ENCODE peak calls at places on chromosomes 5 and 9, in five cellular contexts. O is RWPE2, E is H1, V is mammary epithelial cell, Y is Panc1. X is an unnamed sample.

GRCh38 chr5:976849-977751 is 31.5 kb upstream of the NKD2 start:
- DNase-seq in O (peak), E (no peak), V (no peak), Y (no peak), X (no peak)

GRCh38 chr9:127525426-127526188 is 74.3 kb downstream of the LRSAM1 start:
- DNase-seq in O (no peak), E (no peak), V (no peak), Y (no peak), X (no peak)

GRCh38 chr5:10724799-10725507 is 36.1 kb downstream of the DAP start:
- DNase-seq in O (no peak), E (no peak), V (peak), Y (peak), X (no peak)

GRCh38 chr9:97555164-97555563 is 53.7 kb downstream of the TMOD1 start:
- DNase-seq in O (no peak), E (no peak), V (no peak), Y (no peak), X (peak)

GRCh38 chr5:124022966-124023365 is 511.0 kb downstream of the CSNK1G3 start:
- DNase-seq in O (no peak), E (no peak), V (no peak), Y (no peak), X (no peak)

GRCh38 chr5:9605459-9605858 is 24.7 kb downstream of the TAS2R1 start:
- DNase-seq in O (no peak), E (no peak), V (no peak), Y (no peak), X (no peak)

GRCh38 chr9:27528886-27529315 is 713 bp downstream of the MOB3B start:
- DNase-seq in O (peak), E (no peak), V (peak), Y (no peak), X (no peak)

GRCh38 chr5:86008293-86008692 is 609.4 kb upstream of the COX7C start:
- DNase-seq in O (no peak), E (no peak), V (no peak), Y (no peak), X (no peak)

GRCh38 chr5:56808211-56808610 is 7.1 kb upstream of the MAP3K1 start:
- DNase-seq in O (no peak), E (no peak), V (no peak), Y (no peak), X (no peak)

GRCh38 chr5:144195443-144195842 is 24.8 kb downstream of the KCTD16 start:
- DNase-seq in O (no peak), E (no peak), V (no peak), Y (no peak), X (no peak)

GRCh38 chr5:98110270-98110669 is 663.2 kb upstream of the RGMB start:
- DNase-seq in O (no peak), E (no peak), V (peak), Y (no peak), X (no peak)

GRCh38 chr5:112681481-112681908 is 56.2 kb upstream of the APC start:
- DNase-seq in O (no peak), E (no peak), V (no peak), Y (no peak), X (no peak)

GRCh38 chr9:6076856-6077255 is 61.4 kb upstream of the RANBP6 start:
- DNase-seq in O (no peak), E (no peak), V (peak), Y (no peak), X (no peak)

DNA sequence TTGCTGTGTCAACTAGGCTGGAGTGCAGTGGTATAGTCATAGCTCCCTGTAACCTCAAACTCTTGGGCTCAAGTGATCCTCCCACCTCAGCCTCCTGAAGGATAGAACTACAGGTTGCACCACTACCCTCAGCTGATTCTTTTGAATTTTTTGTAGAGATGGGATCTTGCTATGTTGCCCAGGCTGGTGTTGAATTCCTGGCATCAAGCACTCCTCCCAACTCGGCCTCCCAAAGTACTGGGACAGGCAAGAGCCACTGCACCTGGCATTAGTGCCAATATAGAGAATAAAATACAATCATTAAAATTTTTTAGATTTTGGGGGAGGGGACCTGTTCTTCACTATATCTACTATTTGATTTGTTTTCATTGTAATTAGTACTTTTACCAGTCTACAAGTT is 15.4 kb downstream of the PPIP5K2 start:
- DNase-seq in O (no peak), E (no peak), V (no peak), Y (no peak), X (no peak)
- TF ChIP-seq CTCF in O (no peak), E (no peak), V (no peak), Y (no peak), X (no peak)

DNA sequence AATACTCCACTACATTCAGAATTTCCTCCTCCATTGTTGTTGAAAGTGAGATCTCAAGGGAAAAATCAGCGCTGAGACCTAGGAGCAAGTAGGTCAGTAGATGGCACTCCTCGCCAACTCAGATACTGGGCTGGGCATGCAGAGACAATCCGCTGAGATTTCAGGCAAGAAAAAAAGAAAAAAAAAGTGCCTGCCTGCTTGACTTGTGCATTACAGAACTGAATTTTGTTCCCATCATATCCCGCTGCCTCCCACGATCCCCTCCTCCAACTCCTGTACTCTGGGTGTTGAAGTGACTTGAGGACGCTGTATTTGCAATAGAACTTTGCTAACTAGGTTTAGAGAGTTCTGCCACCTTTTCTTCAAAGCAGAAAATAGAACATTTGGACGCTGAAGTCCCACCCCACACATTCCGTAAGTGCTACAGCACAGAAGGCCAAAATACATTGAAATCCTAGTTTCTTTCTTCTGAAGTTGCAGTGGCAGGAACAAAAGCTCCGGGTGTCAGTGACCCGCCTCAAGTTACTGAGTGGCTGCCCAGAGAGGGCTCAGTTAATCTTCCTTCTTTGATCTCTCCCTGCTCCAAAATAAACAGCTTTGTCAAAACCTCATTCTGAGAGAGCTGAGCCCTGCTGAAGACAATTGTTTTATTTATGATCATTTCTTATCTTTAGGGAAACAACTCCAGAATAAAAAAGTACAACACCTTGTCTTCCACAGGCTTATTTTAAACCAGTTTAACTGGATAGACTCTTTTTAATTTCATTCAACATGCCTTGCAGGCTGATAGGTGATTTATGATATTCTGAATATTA is 265.7 kb downstream of the MLLT3 start:
- DNase-seq in O (no peak), E (peak), V (peak), Y (peak), X (no peak)
- TF ChIP-seq CTCF in O (peak), E (peak), V (peak), Y (peak), X (peak)

DNA sequence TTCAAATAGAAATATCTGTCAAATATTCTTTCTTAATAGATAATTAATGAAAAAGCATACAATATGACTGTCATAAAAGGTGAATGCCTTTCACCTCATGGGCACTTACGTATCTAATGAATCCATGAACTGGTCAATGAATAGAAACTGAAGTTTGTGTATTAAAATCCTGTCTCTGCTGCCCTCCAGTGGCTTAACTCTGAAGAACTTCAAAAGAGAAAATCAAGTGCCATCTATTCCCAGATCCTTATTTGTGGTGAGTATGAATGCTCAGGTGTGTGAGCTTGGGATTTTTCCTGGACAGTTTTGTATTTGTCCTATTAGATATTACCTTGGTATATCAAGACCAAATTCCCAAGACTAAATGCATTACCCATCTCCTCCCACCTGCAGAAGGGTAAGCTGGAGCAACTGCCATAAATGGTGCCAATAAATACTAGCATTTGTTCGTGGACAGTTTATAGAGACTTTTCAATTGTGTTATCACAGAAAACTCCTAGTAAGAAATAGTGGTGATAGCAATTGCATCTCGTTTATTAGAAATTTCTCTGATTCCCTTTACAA is 44.0 kb upstream of the SVEP1 start:
- DNase-seq in O (no peak), E (no peak), V (peak), Y (peak), X (no peak)
- TF ChIP-seq CTCF in O (peak), E (no peak), V (peak), Y (peak), X (peak)

GRCh38 chr5:96062836-96063235 is 101.2 kb upstream of the ELL2 start:
- DNase-seq in O (no peak), E (no peak), V (no peak), Y (no peak), X (no peak)
- TF ChIP-seq CTCF in O (no peak), E (no peak), V (no peak), Y (no peak), X (no peak)

GRCh38 chr9:68950188-68950587 is 63.7 kb downstream of the PRKACG start:
- DNase-seq in O (no peak), E (no peak), V (no peak), Y (no peak), X (no peak)

GRCh38 chr9:68950689-68951088 is 63.2 kb downstream of the PRKACG start:
- DNase-seq in O (no peak), E (no peak), V (no peak), Y (no peak), X (no peak)

GRCh38 chr9:68947015-68947414 is 66.9 kb downstream of the PRKACG start:
- DNase-seq in O (no peak), E (peak), V (no peak), Y (no peak), X (no peak)

GRCh38 chr9:68947842-68948569 is 65.9 kb downstream of the PRKACG start:
- DNase-seq in O (no peak), E (no peak), V (no peak), Y (no peak), X (no peak)

DNA sequence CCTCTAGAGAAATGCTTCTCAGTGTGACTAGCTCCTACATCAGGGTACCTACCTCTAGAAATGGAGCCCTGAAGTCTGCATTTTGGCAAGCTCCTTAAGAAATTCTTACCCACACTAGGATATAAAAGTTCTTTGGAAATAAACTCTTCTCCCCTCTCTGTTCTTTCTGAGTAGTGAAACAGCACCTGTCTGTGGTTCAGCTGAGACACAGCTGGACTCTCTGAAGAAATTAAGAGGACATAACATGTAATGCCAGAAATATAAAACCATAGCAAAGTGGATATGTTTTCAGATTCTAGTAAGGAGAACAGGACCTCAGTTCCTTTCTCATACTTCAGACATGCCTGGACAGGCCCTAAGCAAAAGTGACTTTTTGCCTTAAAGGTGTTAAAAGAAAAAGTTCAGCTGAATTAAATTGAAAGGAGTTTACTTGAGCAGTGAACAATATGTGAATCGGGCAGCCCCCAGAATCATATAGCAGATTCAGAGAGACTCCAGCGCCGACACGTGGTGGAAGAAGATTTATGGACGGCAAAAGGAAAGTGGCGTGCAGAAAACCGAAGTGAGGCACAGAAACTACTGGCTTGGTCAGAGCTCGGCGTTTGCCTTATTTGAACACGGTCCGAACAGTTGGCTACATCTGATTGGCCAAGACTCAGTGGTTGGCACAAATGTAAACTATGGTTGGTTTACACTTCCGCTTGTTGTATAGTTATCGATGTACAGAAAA is 64.5 kb downstream of the PRKACG start:
- DNase-seq in O (no peak), E (no peak), V (peak), Y (peak), X (no peak)
- TF ChIP-seq CTCF in O (no peak), E (no peak), V (peak), Y (peak), X (peak)